ENCODE peak calls at places on chromosomes 6 and 20, in four cellular contexts. U, K, Y and F are unnamed samples.

GRCh38 chr6:32790306-32790705 is 26.5 kb downstream of the HLA-DOB start:
- DNase-seq in U (no peak), K (peak), Y (no peak), F (no peak)

GRCh38 chr20:208937-209566 is 18.0 kb upstream of the DEFB129 start:
- DNase-seq in U (peak), K (peak), Y (no peak), F (peak)

GRCh38 chr6:66897576-66897975 is 1190.5 kb upstream of the EYS start:
- DNase-seq in U (no peak), K (peak), Y (no peak), F (peak)

GRCh38 chr6:50113114-50113857 is 63.6 kb upstream of the DEFB112 start:
- DNase-seq in U (no peak), K (no peak), Y (no peak), F (peak)

GRCh38 chr6:33070909-33071308 is 2.5 kb downstream of the HLA-DPA1 start:
- DNase-seq in U (no peak), K (no peak), Y (no peak), F (no peak)

GRCh38 chr6:65123516-65123915 is 583.5 kb downstream of the EYS start:
- DNase-seq in U (no peak), K (no peak), Y (no peak), F (no peak)

GRCh38 chr20:8932192-8933150 is 136.4 kb upstream of the PLCB4 start:
- DNase-seq in U (no peak), K (no peak), Y (no peak), F (no peak)

GRCh38 chr20:39853664-39854063 is 835.4 kb downstream of the MAFB start:
- DNase-seq in U (no peak), K (no peak), Y (peak), F (peak)

GRCh38 chr20:9886227-9886626 is 47.4 kb upstream of the PAK5 start:
- DNase-seq in U (no peak), K (no peak), Y (no peak), F (no peak)

GRCh38 chr20:63658749-63659187 is 656 bp downstream of the RTEL1 start:
- DNase-seq in U (no peak), K (no peak), Y (no peak), F (no peak)

GRCh38 chr20:44271915-44272663 is 25.0 kb downstream of the GDAP1L1 start:
- DNase-seq in U (peak), K (no peak), Y (no peak), F (peak)

GRCh38 chr6:161434921-161435411 is 161.1 kb upstream of the AGPAT4 start:
- DNase-seq in U (no peak), K (no peak), Y (no peak), F (no peak)

GRCh38 chr6:123372737-123373136 is 264.0 kb downstream of the TRDN start:
- DNase-seq in U (no peak), K (no peak), Y (no peak), F (no peak)

GRCh38 chr20:9794831-9795230 is 44.0 kb downstream of the PAK5 start:
- DNase-seq in U (no peak), K (no peak), Y (no peak), F (no peak)

GRCh38 chr6:128672023-128672422 is 151.6 kb upstream of the PTPRK start:
- DNase-seq in U (no peak), K (no peak), Y (no peak), F (no peak)

GRCh38 chr6:132506869-132507813 is 5.8 kb downstream of the STX7 start:
- DNase-seq in U (no peak), K (no peak), Y (no peak), F (no peak)

GRCh38 chr6:139539852-139540251 is 165.4 kb upstream of the CITED2 start:
- DNase-seq in U (no peak), K (peak), Y (no peak), F (peak)

GRCh38 chr6:116596815-116597214 is 19.5 kb upstream of the RSPH4A start:
- DNase-seq in U (no peak), K (peak), Y (no peak), F (peak)

GRCh38 chr20:44646023-44646640 is 5.4 kb downstream of the ADA start:
- DNase-seq in U (peak), K (no peak), Y (peak), F (peak)

GRCh38 chr6:115882174-115882573 is 178.5 kb downstream of the FRK start:
- DNase-seq in U (no peak), K (no peak), Y (no peak), F (no peak)

GRCh38 chr20:36465109-36466080 is 75.9 kb upstream of the MYL9 start:
- DNase-seq in U (peak), K (peak), Y (no peak), F (peak)

GRCh38 chr20:19017104-19017690 is 195.2 kb upstream of the SLC24A3 start:
- DNase-seq in U (no peak), K (no peak), Y (no peak), F (no peak)

GRCh38 chr6:167396068-167396658 is 71.3 kb downstream of the TTLL2 start:
- DNase-seq in U (no peak), K (no peak), Y (no peak), F (no peak)

GRCh38 chr20:62476074-62476838 is 461 bp upstream of the GATA5 start:
- DNase-seq in U (peak), K (no peak), Y (no peak), F (peak)

GRCh38 chr6:41438746-41439145 is 103.3 kb downstream of the NCR2 start:
- DNase-seq in U (no peak), K (no peak), Y (no peak), F (no peak)

GRCh38 chr6:52162940-52163908 is 23.0 kb upstream of the IL17A start:
- DNase-seq in U (no peak), K (peak), Y (no peak), F (peak)

GRCh38 chr6:24245275-24245674 is 112.6 kb downstream of the DCDC2 start:
- DNase-seq in U (no peak), K (no peak), Y (no peak), F (no peak)

GRCh38 chr6:33123732-33124524 is 48.1 kb downstream of the HLA-DPB1 start:
- DNase-seq in U (peak), K (peak), Y (no peak), F (peak)

GRCh38 chr6:144566868-144567615 is 281.9 kb downstream of the UTRN start:
- DNase-seq in U (no peak), K (no peak), Y (no peak), F (no peak)

GRCh38 chr6:157989541-157990289 is 8.1 kb downstream of the SYNJ2 start:
- DNase-seq in U (peak), K (no peak), Y (no peak), F (peak)

GRCh38 chr6:7628479-7628878 is 38.5 kb downstream of the SNRNP48 start:
- DNase-seq in U (no peak), K (no peak), Y (no peak), F (no peak)

GRCh38 chr20:35117148-35117547 is 24.5 kb upstream of the TRPC4AP start:
- DNase-seq in U (no peak), K (no peak), Y (no peak), F (no peak)

GRCh38 chr6:117389227-117390057 is 36.3 kb downstream of the ROS1 start:
- DNase-seq in U (no peak), K (peak), Y (no peak), F (no peak)

GRCh38 chr6:38404355-38404754 is 235.4 kb downstream of the BTBD9 start:
- DNase-seq in U (no peak), K (peak), Y (peak), F (no peak)

GRCh38 chr6:170295519-170296422 is 4.9 kb upstream of the DLL1 start:
- DNase-seq in U (peak), K (no peak), Y (no peak), F (peak)

GRCh38 chr20:19583532-19584175 is 174.4 kb upstream of the RIN2 start:
- DNase-seq in U (peak), K (peak), Y (no peak), F (peak)

GRCh38 chr6:92577077-92577719 is 842.2 kb downstream of the EPHA7 start:
- DNase-seq in U (no peak), K (peak), Y (no peak), F (peak)

GRCh38 chr20:45407067-45407745 is 883 bp upstream of the DBNDD2 start:
- DNase-seq in U (peak), K (no peak), Y (no peak), F (peak)

GRCh38 chr6:120869397-120869796 is 464.9 kb downstream of the TBC1D32 start:
- DNase-seq in U (no peak), K (no peak), Y (no peak), F (peak)

GRCh38 chr6:81075974-81076373 is 676.5 kb downstream of the TENT5A start:
- DNase-seq in U (no peak), K (peak), Y (no peak), F (peak)

GRCh38 chr6:46490425-46491200 is 636 bp downstream of the RCAN2 start:
- DNase-seq in U (peak), K (no peak), Y (no peak), F (peak)
- TF ChIP-seq EZH2 in U (no peak), K (no peak), Y (no peak), F (no peak)

GRCh38 chr6:39507331-39507998 is 185.0 kb upstream of the KCNK16 start:
- DNase-seq in U (no peak), K (no peak), Y (no peak), F (no peak)
- TF ChIP-seq JUNB in U (no peak), K (no peak), Y (no peak), F (no peak)

GRCh38 chr20:3248167-3248992 is 9.4 kb upstream of the SLC4A11 start:
- DNase-seq in U (peak), K (no peak), Y (no peak), F (peak)
- TF ChIP-seq EZH2 in U (no peak), K (no peak), Y (no peak), F (no peak)

GRCh38 chr6:127180421-127180820 is 62.0 kb downstream of the RSPO3 start:
- DNase-seq in U (no peak), K (no peak), Y (no peak), F (no peak)
- TF ChIP-seq JUNB in U (no peak), K (no peak), Y (no peak), F (no peak)

DNA sequence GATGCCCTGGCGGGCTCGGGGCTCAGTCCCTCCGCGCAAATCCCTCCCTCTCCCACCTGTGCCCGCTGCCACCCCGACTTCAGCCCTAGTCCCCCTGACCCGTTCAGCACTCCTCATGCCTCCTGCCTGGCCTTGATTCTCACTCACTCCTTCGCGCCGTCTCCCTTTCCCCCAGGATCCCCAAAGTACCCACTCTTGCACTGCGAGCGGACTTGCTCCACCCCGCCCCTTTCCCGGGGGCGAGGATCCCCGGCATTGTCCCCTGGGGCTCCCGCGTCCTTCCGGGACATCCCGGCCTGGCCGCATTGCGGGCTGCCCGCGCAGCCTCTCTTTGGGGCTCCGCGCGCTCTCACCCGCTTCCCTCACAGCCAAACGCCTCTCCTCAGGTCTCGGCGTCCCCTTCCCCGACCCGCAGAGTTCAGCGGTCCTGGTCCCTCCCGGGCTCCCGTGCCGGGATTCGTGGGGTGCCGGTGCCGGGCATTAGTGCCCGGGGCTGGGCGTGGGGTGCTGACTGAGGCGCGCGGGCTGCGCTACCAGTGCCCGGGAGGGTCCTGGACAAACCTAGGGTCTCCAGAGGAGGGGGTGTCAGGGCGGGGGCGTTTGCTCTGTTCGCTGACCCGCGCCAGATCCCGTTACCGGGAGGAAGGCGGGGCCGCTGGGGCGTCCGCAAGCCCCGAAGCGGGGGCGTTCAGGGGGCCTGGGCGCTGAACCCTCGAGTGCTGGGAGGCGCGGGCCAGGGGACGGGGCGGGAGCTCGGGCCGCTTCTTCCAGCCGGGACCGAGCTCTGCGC is 45.6 kb upstream of the SUPT3H start:
- DNase-seq in U (no peak), K (no peak), Y (no peak), F (peak)
- TF ChIP-seq EZH2 in U (no peak), K (peak), Y (no peak), F (peak)

DNA sequence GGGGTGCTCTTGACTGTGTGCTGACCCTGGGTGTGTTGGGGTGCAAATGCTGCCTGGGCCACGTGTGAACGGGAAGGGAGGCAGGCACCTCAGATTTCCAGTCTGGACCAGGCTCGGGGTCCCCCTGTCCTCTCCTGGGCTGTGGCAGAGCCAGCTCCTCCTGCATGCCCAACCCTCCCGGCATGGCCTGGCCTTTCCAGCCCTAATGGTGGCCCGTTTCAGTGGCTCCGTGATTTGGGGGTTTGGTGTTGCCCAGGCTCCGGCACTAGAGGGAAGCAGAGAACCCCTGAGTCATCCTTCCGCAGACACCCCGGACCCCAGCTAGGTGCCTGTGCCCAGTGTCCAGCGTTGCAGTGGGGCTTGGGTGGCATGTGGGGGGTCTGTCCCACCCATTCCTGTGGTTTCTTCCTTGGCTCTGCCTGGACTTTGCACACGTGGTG is 9.1 kb downstream of the RBM38 start:
- DNase-seq in U (no peak), K (no peak), Y (no peak), F (no peak)
- TF ChIP-seq JUNB in U (no peak), K (no peak), Y (no peak), F (no peak)

GRCh38 chr6:108157234-108157971 is 8.4 kb upstream of the NR2E1 start:
- DNase-seq in U (no peak), K (no peak), Y (no peak), F (peak)
- TF ChIP-seq EZH2 in U (no peak), K (peak), Y (no peak), F (peak)

GRCh38 chr6:16725145-16725864 is 36.0 kb downstream of the ATXN1 start:
- DNase-seq in U (no peak), K (no peak), Y (no peak), F (no peak)
- TF ChIP-seq JUNB in U (no peak), K (no peak), Y (no peak), F (no peak)

DNA sequence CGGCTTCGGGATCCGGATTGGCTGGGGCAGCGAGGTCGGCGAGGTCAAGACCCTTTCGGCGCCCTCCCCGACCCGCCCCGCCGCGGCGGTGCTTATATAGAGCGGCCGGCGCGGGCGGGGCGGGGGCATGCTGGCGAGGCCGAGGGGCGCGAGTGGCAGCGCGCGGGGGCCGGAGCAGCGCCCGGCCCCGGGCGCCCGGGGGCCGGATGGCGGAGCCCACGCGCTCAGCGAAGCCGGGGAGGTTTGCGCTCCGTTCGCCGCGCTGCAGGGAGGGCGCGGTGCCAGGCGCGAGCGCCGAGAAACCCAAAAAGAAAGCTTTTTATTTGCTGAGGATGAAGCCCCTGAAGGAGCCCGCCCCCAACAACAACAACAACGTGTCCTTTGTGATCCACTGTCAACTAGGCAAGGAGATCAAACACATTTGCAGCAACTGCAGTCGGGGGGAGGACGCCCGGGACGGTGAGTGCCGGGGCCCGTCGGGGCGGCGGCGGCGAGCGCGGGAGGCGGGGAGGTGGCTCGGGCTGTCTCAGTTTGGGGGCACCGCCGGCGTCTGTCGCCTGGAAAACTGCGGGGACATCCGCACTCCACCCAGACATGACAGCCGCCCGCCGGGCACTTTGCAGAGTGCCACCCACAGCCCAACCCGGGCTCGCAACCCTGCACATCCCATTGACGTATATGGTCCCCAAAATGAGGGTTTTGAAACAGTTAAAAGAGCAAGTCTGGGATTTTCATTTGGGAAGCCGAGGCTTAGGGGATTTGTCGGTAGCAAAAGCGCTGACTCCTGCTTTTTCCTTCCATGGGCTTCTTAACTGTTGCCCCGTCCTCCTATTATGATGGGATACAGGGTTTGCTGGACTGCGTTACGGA is 297.3 kb downstream of the PHACTR1 start:
- DNase-seq in U (no peak), K (no peak), Y (no peak), F (peak)
- TF ChIP-seq EZH2 in U (no peak), K (no peak), Y (no peak), F (peak)